ENCODE peak calls at places on chromosomes 4 and X, in five cellular contexts. One of them, this sample, is unnamed.

GRCh38 chrX:53031380-53031779 is 17.2 kb upstream of the GPR173 start:
- DNase-seq in keratinocyte: no peak
- DNase-seq in breast epithelium: no peak
- DNase-seq in PC-9: no peak
- DNase-seq in kidney: no peak
- DNase-seq in this sample: no peak

GRCh38 chr4:157978680-157979361 is 194.0 kb downstream of the GASK1B start:
- DNase-seq in keratinocyte: peak
- DNase-seq in breast epithelium: no peak
- DNase-seq in PC-9: peak
- DNase-seq in kidney: no peak
- DNase-seq in this sample: no peak

GRCh38 chr4:36230523-36230922 is 13.8 kb downstream of the ARAP2 start:
- DNase-seq in keratinocyte: no peak
- DNase-seq in breast epithelium: no peak
- DNase-seq in PC-9: no peak
- DNase-seq in kidney: no peak
- DNase-seq in this sample: no peak

GRCh38 chr4:40199999-40200880 is 3.4 kb downstream of the RHOH start:
- DNase-seq in keratinocyte: no peak
- DNase-seq in breast epithelium: no peak
- DNase-seq in PC-9: no peak
- DNase-seq in kidney: peak
- DNase-seq in this sample: no peak

GRCh38 chrX:10014462-10015373 is 47.6 kb downstream of the CLDN34 start:
- DNase-seq in keratinocyte: peak
- DNase-seq in breast epithelium: peak
- DNase-seq in PC-9: peak
- DNase-seq in kidney: peak
- DNase-seq in this sample: peak

GRCh38 chr4:76540496-76540895 is 105.5 kb downstream of the SHROOM3 start:
- DNase-seq in keratinocyte: no peak
- DNase-seq in breast epithelium: no peak
- DNase-seq in PC-9: no peak
- DNase-seq in kidney: no peak
- DNase-seq in this sample: no peak

GRCh38 chrX:153755136-153755535 is 8.9 kb upstream of the PLXNB3 start:
- DNase-seq in keratinocyte: no peak
- DNase-seq in breast epithelium: no peak
- DNase-seq in PC-9: no peak
- DNase-seq in kidney: no peak
- DNase-seq in this sample: no peak

GRCh38 chrX:54447461-54447860 is 7.3 kb downstream of the TSR2 start:
- DNase-seq in keratinocyte: no peak
- DNase-seq in breast epithelium: no peak
- DNase-seq in PC-9: no peak
- DNase-seq in kidney: no peak
- DNase-seq in this sample: no peak

GRCh38 chr4:20017035-20017434 is 234.7 kb upstream of the SLIT2 start:
- DNase-seq in keratinocyte: no peak
- DNase-seq in breast epithelium: no peak
- DNase-seq in PC-9: no peak
- DNase-seq in kidney: no peak
- DNase-seq in this sample: no peak

GRCh38 chr4:72463724-72464123 is 105.3 kb downstream of the ADAMTS3 start:
- DNase-seq in keratinocyte: no peak
- DNase-seq in breast epithelium: no peak
- DNase-seq in PC-9: no peak
- DNase-seq in kidney: no peak
- DNase-seq in this sample: no peak

GRCh38 chr4:53558981-53559620 is 32.2 kb downstream of the LNX1 start:
- DNase-seq in keratinocyte: no peak
- DNase-seq in breast epithelium: no peak
- DNase-seq in PC-9: no peak
- DNase-seq in kidney: no peak
- DNase-seq in this sample: no peak

GRCh38 chrX:108947205-108947604 is 210.8 kb upstream of the IRS4 start:
- DNase-seq in keratinocyte: no peak
- DNase-seq in breast epithelium: no peak
- DNase-seq in PC-9: no peak
- DNase-seq in kidney: no peak
- DNase-seq in this sample: no peak

GRCh38 chr4:89803036-89803435 is 33.9 kb downstream of the SNCA start:
- DNase-seq in keratinocyte: no peak
- DNase-seq in breast epithelium: no peak
- DNase-seq in PC-9: no peak
- DNase-seq in kidney: no peak
- DNase-seq in this sample: no peak

GRCh38 chrX:119541188-119541587 is 24.0 kb downstream of the STEEP1 start:
- DNase-seq in keratinocyte: no peak
- DNase-seq in breast epithelium: no peak
- DNase-seq in PC-9: no peak
- DNase-seq in kidney: no peak
- DNase-seq in this sample: no peak

GRCh38 chr4:11623726-11624037 is 195.0 kb upstream of the HS3ST1 start:
- DNase-seq in keratinocyte: no peak
- DNase-seq in breast epithelium: no peak
- DNase-seq in PC-9: no peak
- DNase-seq in kidney: no peak
- DNase-seq in this sample: no peak

GRCh38 chrX:86141786-86142185 is 6.5 kb upstream of the DACH2 start:
- DNase-seq in keratinocyte: no peak
- DNase-seq in breast epithelium: no peak
- DNase-seq in PC-9: no peak
- DNase-seq in kidney: no peak
- DNase-seq in this sample: no peak

GRCh38 chr4:102696763-102697162 is 64.0 kb downstream of the MANBA start:
- DNase-seq in keratinocyte: no peak
- DNase-seq in breast epithelium: no peak
- DNase-seq in PC-9: no peak
- DNase-seq in kidney: no peak
- DNase-seq in this sample: no peak

GRCh38 chrX:154603438-154604430 is 15.3 kb downstream of the CTAG1B start:
- DNase-seq in keratinocyte: no peak
- DNase-seq in breast epithelium: no peak
- DNase-seq in PC-9: peak
- DNase-seq in kidney: no peak
- DNase-seq in this sample: peak

GRCh38 chr4:75229783-75230570 is 284.2 kb downstream of the RCHY1 start:
- DNase-seq in keratinocyte: no peak
- DNase-seq in breast epithelium: no peak
- DNase-seq in PC-9: no peak
- DNase-seq in kidney: no peak
- DNase-seq in this sample: no peak

DNA sequence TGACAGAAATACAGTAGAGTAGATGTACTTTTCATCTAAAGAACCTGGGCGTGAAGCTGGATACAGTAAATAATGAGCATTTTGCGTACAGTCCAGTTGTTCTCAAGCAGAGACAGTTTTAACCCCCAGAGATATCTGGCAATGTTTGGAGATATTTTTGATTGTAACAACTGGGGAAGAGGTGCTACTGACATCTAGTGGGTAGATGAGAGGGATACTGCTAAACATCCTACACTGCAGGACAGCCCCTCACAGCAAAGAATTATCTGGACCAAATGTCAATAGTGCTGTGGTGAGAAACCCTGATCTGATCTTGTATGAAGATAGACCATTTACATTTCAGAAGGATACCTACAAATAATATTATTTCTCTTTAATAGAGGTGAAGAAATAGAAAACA is 200.2 kb upstream of the FAM47A start:
- DNase-seq in keratinocyte: no peak
- DNase-seq in breast epithelium: no peak
- DNase-seq in PC-9: no peak
- DNase-seq in kidney: no peak
- DNase-seq in this sample: no peak
- TF ChIP-seq CTCF in keratinocyte: peak
- TF ChIP-seq CTCF in breast epithelium: no peak
- TF ChIP-seq CTCF in PC-9: peak
- TF ChIP-seq CTCF in kidney: no peak
- TF ChIP-seq CTCF in this sample: peak

GRCh38 chrX:6095469-6095868 is 133.2 kb downstream of the NLGN4X start:
- DNase-seq in keratinocyte: no peak
- DNase-seq in breast epithelium: no peak
- DNase-seq in PC-9: no peak
- DNase-seq in kidney: no peak
- DNase-seq in this sample: no peak
- TF ChIP-seq CTCF in keratinocyte: peak
- TF ChIP-seq CTCF in breast epithelium: no peak
- TF ChIP-seq CTCF in PC-9: peak
- TF ChIP-seq CTCF in kidney: no peak
- TF ChIP-seq CTCF in this sample: no peak

GRCh38 chr4:3463556-3464348 is 646 bp downstream of the DOK7 start:
- DNase-seq in keratinocyte: no peak
- DNase-seq in breast epithelium: no peak
- DNase-seq in PC-9: no peak
- DNase-seq in kidney: peak
- DNase-seq in this sample: no peak

GRCh38 chr4:3461515-3462291 is 1.4 kb upstream of the DOK7 start:
- DNase-seq in keratinocyte: peak
- DNase-seq in breast epithelium: peak
- DNase-seq in PC-9: peak
- DNase-seq in kidney: peak
- DNase-seq in this sample: no peak

GRCh38 chr4:3464349-3464905 is 1.3 kb downstream of the DOK7 start:
- DNase-seq in keratinocyte: no peak
- DNase-seq in breast epithelium: no peak
- DNase-seq in PC-9: no peak
- DNase-seq in kidney: peak
- DNase-seq in this sample: no peak

GRCh38 chr4:3462321-3462789 is 751 bp upstream of the DOK7 start:
- DNase-seq in keratinocyte: no peak
- DNase-seq in breast epithelium: no peak
- DNase-seq in PC-9: no peak
- DNase-seq in kidney: peak
- DNase-seq in this sample: no peak

DNA sequence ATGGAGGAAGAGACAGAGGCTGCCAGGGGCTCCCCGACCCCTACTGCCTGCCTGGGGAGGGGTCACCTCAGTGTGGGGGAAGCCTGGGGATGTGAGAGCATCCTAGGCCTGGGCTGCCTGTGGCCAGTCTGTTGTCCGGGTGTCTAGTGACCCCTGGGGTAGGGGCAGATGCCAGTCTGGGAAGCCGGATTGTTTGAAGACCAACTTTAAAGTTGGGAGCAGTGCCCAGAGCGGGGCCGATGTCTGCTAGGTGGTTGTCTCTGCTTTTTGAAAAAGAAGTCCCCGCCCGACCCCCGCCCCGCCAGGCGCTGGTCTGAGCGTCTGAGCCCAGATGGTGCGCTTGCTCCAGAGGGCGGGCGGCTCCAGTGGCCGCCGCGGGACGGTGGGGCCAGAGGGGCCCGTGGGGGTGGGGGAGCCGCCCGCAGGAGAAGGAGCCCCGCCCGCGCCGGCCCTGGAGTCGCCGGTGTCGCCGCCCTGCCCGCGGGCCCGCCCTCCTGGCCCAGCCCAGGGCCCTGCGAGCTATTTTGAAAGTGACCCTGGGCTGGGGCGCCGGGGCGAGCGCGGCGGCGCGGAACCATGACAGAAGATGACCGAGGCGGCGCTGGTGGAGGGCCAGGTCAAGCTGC is at the start of gene DOK7:
- DNase-seq in keratinocyte: no peak
- DNase-seq in breast epithelium: no peak
- DNase-seq in PC-9: peak
- DNase-seq in kidney: peak
- DNase-seq in this sample: no peak
- TF ChIP-seq CTCF in keratinocyte: no peak
- TF ChIP-seq CTCF in breast epithelium: no peak
- TF ChIP-seq CTCF in PC-9: no peak
- TF ChIP-seq CTCF in kidney: no peak
- TF ChIP-seq CTCF in this sample: no peak

GRCh38 chr4:16265820-16266219 is 39.5 kb upstream of the TAPT1 start:
- DNase-seq in keratinocyte: no peak
- DNase-seq in breast epithelium: no peak
- DNase-seq in PC-9: no peak
- DNase-seq in kidney: no peak
- DNase-seq in this sample: no peak

GRCh38 chr4:16269742-16270522 is 43.7 kb upstream of the TAPT1 start:
- DNase-seq in keratinocyte: peak
- DNase-seq in breast epithelium: no peak
- DNase-seq in PC-9: no peak
- DNase-seq in kidney: no peak
- DNase-seq in this sample: no peak

GRCh38 chr4:16268290-16268689 is 42.0 kb upstream of the TAPT1 start:
- DNase-seq in keratinocyte: no peak
- DNase-seq in breast epithelium: no peak
- DNase-seq in PC-9: no peak
- DNase-seq in kidney: no peak
- DNase-seq in this sample: no peak

GRCh38 chr4:16264798-16265197 is 38.5 kb upstream of the TAPT1 start:
- DNase-seq in keratinocyte: no peak
- DNase-seq in breast epithelium: no peak
- DNase-seq in PC-9: no peak
- DNase-seq in kidney: no peak
- DNase-seq in this sample: no peak

DNA sequence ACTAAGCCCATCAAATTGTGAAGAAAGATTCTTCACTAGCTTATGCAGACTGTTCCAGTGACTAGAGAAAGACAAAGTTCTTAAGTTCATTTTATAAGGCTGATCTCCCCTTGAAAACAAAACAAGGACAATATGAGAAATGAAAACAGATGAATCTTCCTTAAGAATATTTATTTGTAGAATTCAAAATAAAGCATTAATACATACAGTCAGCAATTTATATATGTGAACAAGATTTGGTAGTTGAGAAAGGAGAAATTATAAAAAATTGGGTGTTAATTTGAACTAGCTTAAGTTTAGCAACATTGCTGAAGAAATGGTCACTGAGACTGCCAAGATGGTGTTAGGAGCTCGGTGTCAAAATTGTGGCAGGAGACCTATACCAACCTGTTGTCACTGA is 41.4 kb upstream of the TAPT1 start:
- DNase-seq in keratinocyte: no peak
- DNase-seq in breast epithelium: no peak
- DNase-seq in PC-9: no peak
- DNase-seq in kidney: no peak
- DNase-seq in this sample: no peak
- TF ChIP-seq CTCF in keratinocyte: no peak
- TF ChIP-seq CTCF in breast epithelium: no peak
- TF ChIP-seq CTCF in PC-9: no peak
- TF ChIP-seq CTCF in kidney: no peak
- TF ChIP-seq CTCF in this sample: no peak

GRCh38 chrX:136608295-136608933 is 39.5 kb upstream of the CD40LG start:
- DNase-seq in keratinocyte: no peak
- DNase-seq in breast epithelium: peak
- DNase-seq in PC-9: peak
- DNase-seq in kidney: peak
- DNase-seq in this sample: no peak
- TF ChIP-seq CTCF in keratinocyte: peak
- TF ChIP-seq CTCF in breast epithelium: no peak
- TF ChIP-seq CTCF in PC-9: peak
- TF ChIP-seq CTCF in kidney: peak
- TF ChIP-seq CTCF in this sample: peak

This sample was measured in chondrocyte.